ENCODE peak calls at places on chromosomes 12 and 14, in eight cellular contexts. C is stimulated activated CD4-positive, alpha-beta T cell treated with anti-CD3 and anti-CD28 coated beads, Interleukin-12 subunit alpha, Interleukin-12 subunit beta, amount 100 ng/mL, for 4 hours; I is naive thymus-derived CD8-positive, alpha-beta T cell; O is NCI-H1694 treated with DMSO at 0.1 percent for 48 hours; A is stimulated activated CD8-positive, alpha-beta memory T cell treated with anti-CD3 and anti-CD28 coated beads, Interleukin-7, amount 100 ng/mL, for 1 hour; T is upper lobe of right lung; Q is tibial artery; N is ACHN. S is an unnamed sample.

GRCh38 chr12:26730546-26731085 is 102.4 kb downstream of the ITPR2 start:
- DNase-seq in N (no peak), T (no peak), C (no peak), O (no peak), A (no peak), Q (no peak), I (no peak), S (no peak)

GRCh38 chr14:99716091-99716849 is 32.2 kb downstream of the CYP46A1 start:
- DNase-seq in O (no peak), T (no peak), Q (no peak), C (no peak), N (no peak), A (no peak), I (no peak), S (no peak)

GRCh38 chr12:131849700-131850553 is 21.7 kb downstream of the MMP17 start:
- DNase-seq in Q (no peak), A (no peak), N (no peak), T (no peak), C (no peak), O (no peak), I (no peak), S (no peak)

GRCh38 chr12:62930546-62931425 is 4.2 kb downstream of the PPM1H start:
- DNase-seq in N (no peak), A (no peak), C (no peak), I (no peak), T (no peak), O (no peak), Q (no peak), S (no peak)

GRCh38 chr12:12028668-12029402 is 41.9 kb upstream of the BCL2L14 start:
- DNase-seq in I (no peak), T (no peak), Q (no peak), A (no peak), N (no peak), O (no peak), C (no peak), S (no peak)

GRCh38 chr12:31300341-31300740 is 25.6 kb downstream of the SINHCAF start:
- DNase-seq in N (no peak), I (no peak), C (no peak), A (no peak), T (no peak), Q (no peak), O (no peak), S (no peak)

GRCh38 chr14:71529855-71530254 is 402.4 kb upstream of the RGS6 start:
- DNase-seq in Q (peak; percentile 87), N (no peak), A (no peak), C (no peak), O (no peak), I (no peak), T (no peak), S (no peak)

GRCh38 chr12:117972341-117972740 is 3.6 kb upstream of the KSR2 start:
- DNase-seq in O (no peak), T (no peak), Q (no peak), C (no peak), I (no peak), A (no peak), N (no peak), S (no peak)

GRCh38 chr12:117485984-117486839 is 124.8 kb upstream of the NOS1 start:
- DNase-seq in Q (no peak), N (no peak), T (no peak), I (no peak), A (no peak), C (no peak), O (no peak), S (no peak)

GRCh38 chr12:79897617-79898016 is 37.3 kb downstream of the PPP1R12A start:
- DNase-seq in A (no peak), I (no peak), T (no peak), Q (no peak), N (peak; percentile 97), C (no peak), O (no peak), S (no peak)

GRCh38 chr14:96876747-96877146 is 79.6 kb downstream of the VRK1 start:
- DNase-seq in C (no peak), Q (no peak), A (no peak), O (no peak), T (no peak), I (no peak), N (no peak), S (no peak)

GRCh38 chr12:89085421-89085820 is 266.9 kb downstream of the DUSP6 start:
- DNase-seq in Q (no peak), T (no peak), A (no peak), N (no peak), C (no peak), I (no peak), O (no peak), S (no peak)

GRCh38 chr14:30283822-30284446 is 275.0 kb upstream of the G2E3 start:
- DNase-seq in Q (no peak), O (no peak), A (no peak), C (no peak), I (no peak), T (no peak), N (peak; percentile 57), S (no peak)

GRCh38 chr12:129839679-129840078 is 64.1 kb downstream of the TMEM132D start:
- DNase-seq in A (no peak), C (no peak), O (no peak), T (no peak), I (no peak), N (no peak), Q (no peak), S (no peak)

GRCh38 chr14:76228138-76228537 is 76.4 kb downstream of the GPATCH2L start:
- DNase-seq in N (no peak), A (no peak), I (no peak), O (no peak), C (no peak), Q (no peak), T (no peak), S (no peak)

GRCh38 chr12:67758119-67758873 is 109.8 kb downstream of the DYRK2 start:
- DNase-seq in O (no peak), T (no peak), A (no peak), Q (no peak), N (no peak), I (no peak), C (no peak), S (peak; percentile 35)

GRCh38 chr12:45357547-45358417 is 141.9 kb downstream of the ANO6 start:
- DNase-seq in T (no peak), O (no peak), A (no peak), Q (no peak), N (no peak), I (no peak), C (no peak), S (no peak)

GRCh38 chr12:99390707-99391106 is 256.8 kb upstream of the GARIN6 start:
- DNase-seq in O (no peak), I (no peak), T (no peak), A (no peak), C (no peak), N (peak; percentile 56), Q (no peak), S (no peak)

GRCh38 chr12:27818421-27818918 is 38.4 kb upstream of the MANSC4 start:
- DNase-seq in O (no peak), Q (no peak), I (no peak), A (no peak), T (no peak), C (no peak), N (no peak), S (no peak)

GRCh38 chr14:104344815-104345214 is 206.4 kb downstream of the KIF26A start:
- DNase-seq in A (no peak), Q (peak; percentile 16), O (no peak), I (no peak), T (no peak), C (no peak), N (no peak), S (no peak)

GRCh38 chr14:32648434-32648833 is 290.2 kb upstream of the NPAS3 start:
- DNase-seq in A (no peak), C (no peak), T (no peak), Q (no peak), I (no peak), N (no peak), O (peak; percentile 31), S (no peak)

GRCh38 chr12:13208533-13209278 is 12.2 kb downstream of the EMP1 start:
- DNase-seq in A (no peak), T (no peak), O (peak; percentile 13), C (no peak), N (peak; percentile 75), I (no peak), Q (no peak), S (no peak)